ENCODE peak calls at places on chromosome 3, in ten cellular contexts. P is psoas muscle, A is tibial nerve, L is left lung, V is hepatocyte, E is cardiac muscle cell, M is PC-3, Q is upper lobe of right lung, R is astrocyte, C is ovary. Z is an unnamed sample.
A peak's percentile ranks its signal among the peaks of the same experiment; 100 is the strongest.

GRCh38 chr3:175146258-175146657 is 287.1 kb downstream of the NAALADL2 start:
- DNase-seq in P (no peak), A (no peak), L (no peak), V (peak; percentile 6), E (no peak), M (peak; percentile 50), Q (no peak), R (no peak), C (no peak), Z (no peak)

GRCh38 chr3:65877160-65877559 is 161.6 kb downstream of the MAGI1 start:
- DNase-seq in P (no peak), A (no peak), L (no peak), V (no peak), E (no peak), M (no peak), Q (no peak), R (no peak), C (no peak), Z (no peak)

GRCh38 chr3:108054935-108055334 is 35.9 kb downstream of the CD47 start:
- DNase-seq in P (no peak), A (no peak), L (no peak), V (no peak), E (no peak), M (no peak), Q (no peak), R (no peak), C (no peak), Z (no peak)

GRCh38 chr3:31275038-31275562 is 257.6 kb upstream of the STT3B start:
- DNase-seq in P (no peak), A (no peak), L (no peak), V (peak; percentile 22), E (no peak), M (peak; percentile 79), Q (no peak), R (peak; percentile 85), C (peak; percentile 40), Z (no peak)

GRCh38 chr3:128701342-128702212 is 24.4 kb upstream of the RAB7A start:
- DNase-seq in P (no peak), A (no peak), L (no peak), V (no peak), E (no peak), M (no peak), Q (no peak), R (no peak), C (no peak), Z (no peak)

GRCh38 chr3:55235416-55235815 is 251.7 kb downstream of the WNT5A start:
- DNase-seq in P (no peak), A (no peak), L (no peak), V (no peak), E (no peak), M (no peak), Q (no peak), R (peak; percentile 56), C (no peak), Z (no peak)

GRCh38 chr3:197878427-197878826 is 71.6 kb upstream of the RPL35A start:
- DNase-seq in P (no peak), A (no peak), L (peak; percentile 62), V (no peak), E (no peak), M (no peak), Q (peak; percentile 77), R (peak; percentile 79), C (no peak), Z (no peak)

GRCh38 chr3:59127071-59127470 is 77.2 kb upstream of the CFAP20DC start:
- DNase-seq in P (no peak), A (no peak), L (no peak), V (peak; percentile 38), E (peak; percentile 43), M (peak; percentile 77), Q (no peak), R (peak; percentile 90), C (no peak), Z (no peak)

GRCh38 chr3:142888484-142889262 is at the start of gene PCOLCE2:
- DNase-seq in P (peak; percentile 46), A (no peak), L (peak; percentile 41), V (peak; percentile 61), E (peak; percentile 61), M (peak; percentile 37), Q (peak; percentile 69), R (peak; percentile 25), C (peak; percentile 14), Z (peak; percentile 69)

GRCh38 chr3:195811756-195812155 is at the start of gene MUC4:
- DNase-seq in P (no peak), A (no peak), L (no peak), V (peak; percentile 62), E (no peak), M (no peak), Q (no peak), R (no peak), C (no peak), Z (no peak)

GRCh38 chr3:134803051-134803505 is 8.0 kb downstream of the EPHB1 start:
- DNase-seq in P (no peak), A (no peak), L (no peak), V (no peak), E (no peak), M (no peak), Q (no peak), R (no peak), C (no peak), Z (no peak)

GRCh38 chr3:56269755-56270154 is 198.5 kb downstream of the ERC2 start:
- DNase-seq in P (no peak), A (no peak), L (no peak), V (no peak), E (no peak), M (no peak), Q (no peak), R (peak; percentile 48), C (no peak), Z (no peak)

GRCh38 chr3:196559826-196560225 is 8.5 kb downstream of the WDR53 start:
- DNase-seq in P (no peak), A (no peak), L (no peak), V (no peak), E (no peak), M (peak; percentile 20), Q (no peak), R (no peak), C (no peak), Z (no peak)

GRCh38 chr3:29416514-29416913 is 135.6 kb downstream of the RBMS3 start:
- DNase-seq in P (no peak), A (no peak), L (no peak), V (no peak), E (no peak), M (no peak), Q (no peak), R (no peak), C (no peak), Z (no peak)

GRCh38 chr3:105594219-105594618 is 227.5 kb downstream of the ALCAM start:
- DNase-seq in P (no peak), A (no peak), L (no peak), V (no peak), E (no peak), M (peak; percentile 64), Q (no peak), R (peak; percentile 62), C (no peak), Z (no peak)

GRCh38 chr3:124916837-124917409 is 17.6 kb downstream of the MUC13 start:
- DNase-seq in P (no peak), A (no peak), L (no peak), V (no peak), E (peak; percentile 11), M (no peak), Q (no peak), R (no peak), C (no peak), Z (no peak)

DNA sequence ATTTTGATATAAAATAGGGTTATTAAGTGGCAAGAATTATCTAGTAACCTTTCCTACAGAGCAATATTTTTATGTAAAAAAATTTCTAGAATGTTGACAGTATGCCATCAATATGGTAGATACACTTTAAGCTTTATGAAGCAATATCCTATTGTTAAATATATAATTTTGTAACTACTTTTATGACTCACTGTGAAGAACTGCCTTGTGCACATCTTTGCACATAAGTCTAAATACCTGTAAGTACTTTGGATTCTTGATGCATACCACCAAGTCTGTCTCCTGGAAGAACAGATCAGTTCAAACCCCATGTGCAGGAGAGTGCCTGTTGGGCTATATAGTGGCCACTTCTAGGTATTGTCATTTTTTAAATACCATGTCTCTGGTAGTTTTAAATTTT is 205.7 kb upstream of the EIF1B start:
- DNase-seq in P (no peak), A (no peak), L (no peak), V (no peak), E (no peak), M (no peak), Q (no peak), R (no peak), C (no peak), Z (no peak)
- H3K27ac ChIP-seq in P (no peak overlapping the region), A (no peak overlapping the region), L (no peak overlapping the region), V (no peak overlapping the region), E (no peak overlapping the region), M (no peak overlapping the region), Q (no peak overlapping the region), R (no peak overlapping the region), C (no peak overlapping the region), Z (no peak overlapping the region)

GRCh38 chr3:122948398-122948797 is 79.2 kb downstream of the SEMA5B start:
- DNase-seq in P (no peak), A (no peak), L (no peak), V (no peak), E (peak; percentile 22), M (no peak), Q (no peak), R (no peak), C (no peak), Z (peak; percentile 52)
- TF ChIP-seq CTCF in P (no peak), A (no peak), L (no peak), V (peak; percentile 2), E (peak; percentile 13), M (peak; percentile 35), Q (no peak), R (no peak), C (no peak), Z (peak; percentile 66)

GRCh38 chr3:5663604-5664003 is 476.1 kb downstream of the EDEM1 start:
- DNase-seq in P (no peak), A (no peak), L (no peak), V (no peak), E (no peak), M (no peak), Q (no peak), R (no peak), C (no peak), Z (no peak)
- H3K9me3 ChIP-seq in P (peaks cover 19% of the 10 kb centered on the region), A (peaks cover 10% of the 10 kb centered on the region), L (no peaks in the 10 kb centered on the region), V (no peaks in the 10 kb centered on the region), E (no peaks in the 10 kb centered on the region), M (peaks cover 19% of the 10 kb centered on the region), Q (peaks cover 6% of the 10 kb centered on the region), R (peaks cover 3% of the 10 kb centered on the region), C (no peaks in the 10 kb centered on the region), Z (peaks cover 2% of the 10 kb centered on the region)

DNA sequence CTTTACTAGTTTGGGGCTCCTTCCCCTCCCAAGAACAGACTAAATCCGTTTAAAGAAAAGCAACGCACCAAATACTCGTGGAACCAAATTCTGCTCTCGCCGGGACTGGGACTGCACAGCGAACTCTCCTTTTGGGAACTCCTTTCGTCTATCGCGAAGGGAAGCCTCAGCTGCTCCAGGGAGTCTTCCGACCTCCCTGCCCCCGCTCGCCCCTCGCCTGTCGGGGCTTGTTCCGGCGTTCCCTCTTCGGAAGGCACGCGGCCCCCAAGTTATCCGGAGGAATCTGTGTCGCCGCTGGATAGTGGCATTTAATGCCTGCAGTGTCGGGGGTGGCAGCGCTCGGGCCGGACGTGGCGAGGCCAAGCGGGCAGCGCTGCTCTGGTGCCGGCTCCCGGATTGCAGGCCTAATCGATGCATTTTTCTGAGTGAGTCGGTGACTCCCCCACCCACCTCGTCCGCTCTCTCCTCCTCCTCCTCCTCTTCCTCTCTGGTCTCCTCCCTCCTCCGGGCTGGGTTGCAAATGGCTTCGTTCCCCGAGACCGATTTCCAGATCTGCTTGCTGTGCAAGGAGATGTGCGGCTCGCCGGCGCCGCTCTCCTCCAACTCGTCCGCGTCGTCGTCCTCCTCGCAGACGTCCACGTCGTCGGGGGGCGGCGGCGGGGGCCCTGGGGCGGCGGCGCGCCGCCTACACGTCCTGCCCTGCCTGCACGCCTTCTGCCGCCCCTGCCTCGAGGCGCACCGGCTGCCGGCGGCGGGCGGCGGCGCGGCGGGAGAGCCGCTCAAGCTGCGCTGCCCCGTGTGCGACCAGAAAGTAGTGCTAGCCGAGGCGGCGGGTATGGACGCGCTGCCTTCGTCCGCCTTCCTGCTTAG is at the start of gene TRIM71:
- DNase-seq in P (no peak), A (no peak), L (no peak), V (peak; percentile 32), E (peak; percentile 61), M (no peak), Q (peak; percentile 75), R (no peak), C (no peak), Z (no peak)
- H3K27ac ChIP-seq in P (no peak within 1 kb of the TSS), A (no peak within 1 kb of the TSS), L (no peak within 1 kb of the TSS), V (peak within 1 kb of the TSS; percentile 95), E (peak within 1 kb of the TSS; percentile 87), M (no peak within 1 kb of the TSS), Q (peak within 1 kb of the TSS; percentile 60), R (no peak within 1 kb of the TSS), C (no peak within 1 kb of the TSS), Z (no peak within 1 kb of the TSS)